ENCODE peak calls at places on chromosome 11, in four cellular contexts. F, K, L and E are unnamed samples.

GRCh38 chr11:33554219-33554618 is 146.4 kb downstream of the C11orf91 start:
- DNase-seq in F (no peak), L (no peak), K (no peak), E (no peak)

GRCh38 chr11:62508336-62509058 is 38.1 kb downstream of the AHNAK start:
- DNase-seq in F (peak; percentile 68), K (peak; percentile 39), L (peak; percentile 97), E (peak; percentile 92)

GRCh38 chr11:85551881-85552280 is 75.3 kb downstream of the DLG2 start:
- DNase-seq in F (no peak), L (no peak), K (no peak), E (no peak)

GRCh38 chr11:17770048-17770652 is 35.6 kb downstream of the KCNC1 start:
- DNase-seq in L (no peak), K (no peak), F (peak; percentile 74), E (no peak)

GRCh38 chr11:134845474-134846435 is 433.7 kb upstream of the B3GAT1 start:
- DNase-seq in F (no peak), L (no peak), K (no peak), E (no peak)

GRCh38 chr11:312092-312816 is 1.6 kb upstream of the IFITM1 start:
- DNase-seq in F (no peak), L (no peak), K (no peak), E (no peak)

GRCh38 chr11:121890377-121890776 is 225.6 kb downstream of the BLID start:
- DNase-seq in F (no peak), L (no peak), K (no peak), E (no peak)

GRCh38 chr11:128711136-128711535 is 17.3 kb downstream of the FLI1 start:
- DNase-seq in F (no peak), L (no peak), K (no peak), E (no peak)

GRCh38 chr11:58578136-58578634 is 678 bp upstream of the ZFP91 start:
- DNase-seq in K (peak; percentile 97), F (peak; percentile 81), L (peak; percentile 95), E (peak; percentile 97)

GRCh38 chr11:23573430-23573829 is 713.2 kb upstream of the CCDC179 start:
- DNase-seq in F (no peak), K (no peak), L (no peak), E (no peak)

GRCh38 chr11:96391698-96392307 is 2.0 kb downstream of the JRKL start:
- DNase-seq in L (no peak), K (no peak), F (no peak), E (no peak)

GRCh38 chr11:113668255-113668654 is 37.9 kb downstream of the TMPRSS5 start:
- DNase-seq in K (no peak), L (no peak), F (no peak), E (no peak)

GRCh38 chr11:128497057-128497957 is 90.1 kb downstream of the ETS1 start:
- DNase-seq in F (no peak), K (peak; percentile 83), L (no peak), E (peak; percentile 80)

GRCh38 chr11:86395061-86395551 is 20.4 kb downstream of the CCDC81 start:
- DNase-seq in K (no peak), L (no peak), F (no peak), E (no peak)

GRCh38 chr11:126317681-126318641 is 14.1 kb downstream of the DCPS start:
- DNase-seq in L (no peak), K (no peak), F (no peak), E (no peak)

GRCh38 chr11:3153291-3153861 is 11.7 kb downstream of the OSBPL5 start:
- DNase-seq in L (no peak), F (no peak), K (no peak), E (no peak)

GRCh38 chr11:28964811-28965210 is 856.6 kb downstream of the METTL15 start:
- DNase-seq in F (no peak), K (no peak), L (no peak), E (no peak)

GRCh38 chr11:132200303-132200936 is 830.0 kb downstream of the NTM start:
- DNase-seq in F (no peak), K (no peak), L (no peak), E (no peak)

GRCh38 chr11:118224512-118225180 is at the start of gene JAML:
- DNase-seq in F (no peak), K (no peak), L (no peak), E (no peak)

GRCh38 chr11:93895106-93895862 is 44.9 kb upstream of the VSTM5 start:
- DNase-seq in L (peak; percentile 30), F (peak; percentile 46), K (peak; percentile 59), E (peak; percentile 18)

GRCh38 chr11:78838417-78838816 is 263.8 kb upstream of the NARS2 start:
- DNase-seq in F (no peak), K (peak; percentile 6), L (no peak), E (no peak)

GRCh38 chr11:32435947-32436750 is 810 bp upstream of the WT1 start:
- DNase-seq in L (no peak), K (no peak), F (no peak), E (no peak)

GRCh38 chr11:85821636-85822035 is 10.7 kb upstream of the SYTL2 start:
- DNase-seq in L (no peak), F (no peak), K (no peak), E (peak; percentile 77)

DNA sequence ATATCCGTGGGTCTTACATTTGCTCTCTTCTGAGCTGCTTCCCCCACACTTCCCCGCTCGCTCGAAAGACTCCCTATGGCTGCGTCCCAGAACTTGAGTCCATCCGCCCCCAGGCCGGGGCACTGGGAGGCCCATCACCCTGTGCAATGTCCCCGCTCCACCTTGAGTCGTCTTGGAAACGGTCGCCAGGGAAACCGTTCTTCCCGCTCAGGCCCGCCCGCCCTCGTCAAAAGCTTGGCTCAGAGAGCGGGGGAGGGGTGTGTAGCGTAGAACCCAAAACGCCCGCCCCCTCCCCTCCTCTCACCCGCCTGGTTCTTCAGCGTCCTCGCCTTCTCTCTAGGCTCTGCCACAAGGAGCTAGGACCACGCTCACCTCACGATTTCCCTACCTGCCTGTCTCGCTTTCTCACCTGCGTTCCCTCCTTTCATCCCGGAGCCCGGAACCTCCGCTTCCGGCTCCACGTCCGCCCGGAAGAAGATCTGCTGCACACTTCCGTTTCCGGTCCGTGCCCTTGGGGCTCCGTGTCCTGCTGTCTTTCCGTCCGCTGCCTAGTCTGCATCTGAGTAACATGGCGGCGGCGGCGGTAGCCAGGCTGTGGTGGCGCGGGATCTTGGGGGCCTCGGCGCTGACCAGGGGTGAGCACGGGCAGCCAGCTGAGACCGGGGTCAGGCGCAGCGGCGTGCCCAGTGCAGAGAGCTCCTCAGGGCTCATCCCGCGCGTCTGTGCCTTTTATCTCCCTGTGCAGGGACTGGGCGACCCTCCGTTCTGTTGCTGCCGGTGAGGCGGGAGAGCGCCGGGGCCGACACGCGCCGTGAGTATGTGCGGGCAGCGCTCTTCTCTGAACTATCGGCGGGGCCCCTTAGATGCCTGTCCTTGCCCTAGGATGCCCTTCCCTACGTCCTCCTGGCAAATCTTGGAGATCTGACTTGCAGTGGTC is at the start of the genes KBTBD4 and NDUFS3:
- DNase-seq in L (peak; percentile 86), K (peak; percentile 83), F (peak; percentile 86), E (peak; percentile 89)
- H3K79me2 ChIP-seq in L (peaks cover 6% of the 10 kb centered on the region), K (peaks cover 59% of the 10 kb centered on the region), F (peaks cover 46% of the 10 kb centered on the region), E (peaks cover 34% of the 10 kb centered on the region)

GRCh38 chr11:61377461-61378160 is 14.8 kb upstream of the TMEM216 start:
- DNase-seq in L (peak; percentile 56), F (no peak), K (no peak), E (no peak)
- H3K79me2 ChIP-seq in L (no peaks in the 10 kb centered on the region), F (no peaks in the 10 kb centered on the region), K (no peaks in the 10 kb centered on the region), E (no peaks in the 10 kb centered on the region)

GRCh38 chr11:44585421-44585820 is 20.0 kb downstream of the CD82 start:
- DNase-seq in L (no peak), F (no peak), K (no peak), E (no peak)
- H3K79me2 ChIP-seq in L (no peaks in the 10 kb centered on the region), F (no peaks in the 10 kb centered on the region), K (no peaks in the 10 kb centered on the region), E (no peaks in the 10 kb centered on the region)

GRCh38 chr11:66107600-66108151 is 37.6 kb downstream of the PACS1 start:
- DNase-seq in K (no peak), L (peak; percentile 23), F (no peak), E (no peak)
- H3K79me2 ChIP-seq in K (peaks cover 3% of the 10 kb centered on the region), L (peaks cover 4% of the 10 kb centered on the region), F (peaks cover 2% of the 10 kb centered on the region), E (peaks cover 37% of the 10 kb centered on the region)

GRCh38 chr11:63869686-63870085 is 30.8 kb downstream of the MARK2 start:
- DNase-seq in L (no peak), F (no peak), K (no peak), E (no peak)

GRCh38 chr11:63868399-63869064 is 29.6 kb downstream of the MARK2 start:
- DNase-seq in K (no peak), F (no peak), L (no peak), E (no peak)

GRCh38 chr11:63869171-63869591 is 30.3 kb downstream of the MARK2 start:
- DNase-seq in K (no peak), L (peak; percentile 7), F (no peak), E (peak; percentile 66)

GRCh38 chr11:63866211-63866610 is 27.3 kb downstream of the MARK2 start:
- DNase-seq in K (no peak), L (no peak), F (no peak), E (no peak)

GRCh38 chr11:63867511-63867910 is 28.6 kb downstream of the MARK2 start:
- DNase-seq in K (no peak), L (peak; percentile 76), F (no peak), E (no peak)
- H3K79me2 ChIP-seq in K (peaks cover 82% of the 10 kb centered on the region), L (peaks cover 16% of the 10 kb centered on the region), F (peaks cover 71% of the 10 kb centered on the region), E (peaks cover 79% of the 10 kb centered on the region)

GRCh38 chr11:120339394-120339890 is 3.2 kb downstream of the ARHGEF12 start:
- DNase-seq in L (no peak), F (peak; percentile 64), K (no peak), E (peak; percentile 23)
- H3K79me2 ChIP-seq in L (peaks cover 14% of the 10 kb centered on the region), F (peaks cover 81% of the 10 kb centered on the region), K (peaks cover 79% of the 10 kb centered on the region), E (peaks cover 79% of the 10 kb centered on the region)

DNA sequence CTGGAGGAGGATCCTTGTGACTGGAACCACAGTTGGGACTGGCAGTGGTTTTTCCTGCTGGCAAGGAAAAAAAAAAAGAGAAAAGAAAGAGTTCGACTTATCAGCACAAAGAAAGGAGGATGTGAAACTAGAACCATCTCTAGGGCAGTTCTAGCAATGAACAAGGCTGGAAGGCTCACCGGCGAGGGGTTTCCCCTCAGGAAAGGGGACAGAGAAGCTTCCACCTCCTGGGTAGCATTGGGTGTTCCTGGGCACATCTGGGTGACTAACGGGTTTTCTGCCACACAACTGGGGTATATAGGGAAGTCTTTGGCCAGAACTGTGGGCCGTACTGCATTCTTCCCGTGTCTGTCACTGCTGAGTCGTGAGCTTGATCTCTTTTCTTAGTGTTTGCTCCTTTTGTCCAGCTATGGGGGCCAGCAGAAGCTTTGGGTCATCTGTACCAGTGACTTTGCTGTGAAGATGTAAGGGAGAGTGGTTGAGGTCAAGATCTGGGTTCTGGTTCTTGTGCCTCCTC is 109.4 kb upstream of the OR4B1 start:
- DNase-seq in F (no peak), L (no peak), K (no peak), E (peak; percentile 73)
- H3K79me2 ChIP-seq in F (no peaks in the 10 kb centered on the region), L (no peaks in the 10 kb centered on the region), K (no peaks in the 10 kb centered on the region), E (peaks cover 55% of the 10 kb centered on the region)

GRCh38 chr11:111837366-111837891 is 34.0 kb downstream of the ALG9 start:
- DNase-seq in L (no peak), K (no peak), F (no peak), E (no peak)
- H3K79me2 ChIP-seq in L (no peaks in the 10 kb centered on the region), K (no peaks in the 10 kb centered on the region), F (no peaks in the 10 kb centered on the region), E (peaks cover 2% of the 10 kb centered on the region)

GRCh38 chr11:65083134-65083833 is 556 bp downstream of the CDCA5 start:
- DNase-seq in K (no peak), L (no peak), F (peak; percentile 48), E (no peak)
- H3K79me2 ChIP-seq in K (peaks cover 57% of the 10 kb centered on the region), L (peaks cover 12% of the 10 kb centered on the region), F (peaks cover 66% of the 10 kb centered on the region), E (peaks cover 49% of the 10 kb centered on the region)

GRCh38 chr11:77457340-77457739 is 16.6 kb downstream of the PAK1 start:
- DNase-seq in K (no peak), L (no peak), F (no peak), E (no peak)
- H3K79me2 ChIP-seq in K (no peaks in the 10 kb centered on the region), L (no peaks in the 10 kb centered on the region), F (no peaks in the 10 kb centered on the region), E (no peaks in the 10 kb centered on the region)